ENCODE peak calls at places on chromosomes 12 and 14, in ten cellular contexts. T, P, E, O, R, N, B, X, A and K are unnamed samples.

GRCh38 chr12:95548539-95549391 is 2.5 kb downstream of the USP44 start:
- DNase-seq in N (peak; percentile 71), P (no peak), X (peak; percentile 65), B (peak; percentile 66), A (no peak), E (peak; percentile 58), O (peak; percentile 55), T (no peak), R (peak; percentile 69), K (no peak)

GRCh38 chr12:72077111-72077820 is 138.6 kb downstream of the TPH2 start:
- DNase-seq in B (no peak), P (no peak), T (no peak), E (no peak), X (no peak), O (no peak), N (no peak), R (no peak), A (peak; percentile 44), K (no peak)

GRCh38 chr12:105164068-105164467 is 56.5 kb downstream of the WASHC4 start:
- DNase-seq in B (no peak), E (no peak), X (peak; percentile 7), R (no peak), N (no peak), T (no peak), P (no peak), A (no peak), O (no peak), K (no peak)

GRCh38 chr14:23078692-23079116 is 16.2 kb downstream of the ACIN1 start:
- DNase-seq in T (peak; percentile 98), R (no peak), A (peak; percentile 92), P (peak; percentile 98), B (no peak), X (no peak), E (no peak), N (no peak), O (peak; percentile 83), K (peak; percentile 82)

GRCh38 chr14:81143793-81144192 is 77.0 kb downstream of the GTF2A1 start:
- DNase-seq in E (no peak), O (no peak), B (no peak), A (no peak), P (no peak), T (no peak), N (no peak), X (no peak), R (no peak), K (no peak)

GRCh38 chr12:126191037-126191891 is 1126.0 kb downstream of the AACS start:
- DNase-seq in P (no peak), T (no peak), E (no peak), O (no peak), X (peak; percentile 46), R (peak; percentile 15), N (no peak), A (no peak), B (peak; percentile 58), K (no peak)

GRCh38 chr12:106194351-106194750 is 53.5 kb downstream of the CKAP4 start:
- DNase-seq in E (no peak), O (no peak), R (no peak), B (no peak), A (no peak), X (no peak), N (no peak), P (no peak), T (no peak), K (no peak)

GRCh38 chr12:118582863-118583262 is 206.5 kb downstream of the SUDS3 start:
- DNase-seq in E (no peak), N (no peak), X (no peak), T (no peak), O (no peak), R (no peak), A (no peak), P (no peak), B (no peak), K (no peak)

GRCh38 chr12:125149160-125150108 is 84.2 kb downstream of the AACS start:
- DNase-seq in X (no peak), T (no peak), P (no peak), B (no peak), O (no peak), R (peak; percentile 83), A (no peak), N (no peak), E (peak; percentile 99), K (no peak)

DNA sequence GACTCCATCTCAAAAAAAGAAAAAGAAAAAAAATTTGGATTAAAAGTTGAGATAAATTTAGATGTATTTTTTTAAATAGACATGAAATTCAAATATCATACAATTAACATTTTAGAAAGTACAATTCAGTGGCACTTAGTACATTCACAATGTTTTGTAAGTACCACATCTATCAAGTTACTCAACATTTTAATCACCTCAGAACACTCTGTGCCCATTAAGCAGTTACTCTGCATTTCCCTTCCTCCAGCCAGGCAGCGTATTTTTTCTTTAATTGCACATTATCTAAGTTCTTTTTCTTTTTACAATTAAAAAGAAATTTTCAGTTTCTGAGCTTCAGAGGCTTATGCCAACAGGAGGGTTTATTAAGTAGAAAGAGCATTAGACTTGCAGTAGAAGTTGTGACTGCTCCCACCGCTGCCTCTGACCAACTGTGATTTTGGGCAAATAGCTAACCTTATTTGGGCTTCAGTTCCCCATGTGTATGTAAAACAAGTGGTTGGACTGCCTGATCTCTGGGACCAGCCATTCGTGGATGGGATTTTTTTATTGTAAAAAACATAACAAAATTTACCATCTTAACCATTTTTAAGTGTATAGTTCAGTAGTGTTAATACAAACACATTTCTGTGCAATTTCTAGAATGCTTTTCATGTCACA is 65.7 kb downstream of the WNK1 start:
- DNase-seq in P (no peak), T (no peak), O (no peak), R (no peak), E (peak; percentile 12), X (no peak), A (no peak), B (no peak), N (no peak), K (no peak)
- TF ChIP-seq CTCF in P (no peak), T (no peak), O (no peak), R (no peak), E (no peak), X (no peak), A (no peak), B (no peak), N (no peak), K (no peak)

DNA sequence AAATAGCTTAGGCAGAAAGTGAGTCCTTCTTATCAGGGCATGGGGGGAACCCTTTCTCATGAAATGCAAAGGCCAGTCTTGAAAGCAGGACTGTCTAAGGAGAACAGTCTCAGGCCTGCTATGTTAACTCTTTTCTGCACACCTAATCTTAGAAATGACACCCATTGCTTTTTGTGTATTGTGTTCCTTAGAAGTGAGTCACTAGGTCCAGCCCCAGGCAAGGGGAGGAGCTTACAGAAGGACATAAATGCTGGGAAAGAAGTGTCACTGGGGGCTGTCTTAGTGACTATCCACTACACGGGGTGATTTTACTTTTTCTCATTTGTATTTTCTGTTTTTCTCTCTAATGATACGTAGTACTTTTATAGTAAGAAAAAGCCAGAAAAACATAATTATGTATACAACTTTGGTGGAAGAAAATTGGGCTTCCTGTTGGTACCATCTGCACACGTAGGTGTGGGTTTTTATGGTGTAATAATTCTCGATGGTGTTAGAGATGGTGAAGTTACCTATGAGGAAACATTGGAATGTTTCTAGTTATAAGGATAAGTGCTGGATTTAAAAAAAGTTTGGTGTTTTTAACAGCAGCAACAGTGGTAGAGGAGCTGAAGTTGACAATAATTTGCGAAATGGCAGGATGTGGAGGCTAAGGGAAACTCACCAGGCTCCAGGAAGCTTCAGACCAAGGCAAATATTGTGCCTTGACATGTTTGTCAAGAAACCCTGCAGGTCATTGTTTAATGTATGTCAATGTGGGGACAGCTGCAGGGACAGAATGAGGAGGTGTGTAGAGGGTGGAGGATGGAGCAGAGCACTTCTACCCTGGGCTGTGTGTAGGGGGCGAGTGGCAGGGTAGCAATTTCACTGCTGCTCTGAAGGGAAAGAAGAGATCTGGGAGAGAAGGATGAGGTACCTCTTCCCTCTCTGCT is 214.9 kb downstream of the KTN1 start:
- DNase-seq in O (peak; percentile 52), T (peak; percentile 41), N (no peak), E (no peak), X (no peak), R (no peak), B (no peak), A (peak; percentile 88), P (peak; percentile 18), K (no peak)
- TF ChIP-seq CTCF in O (no peak), T (no peak), N (no peak), E (no peak), X (no peak), R (no peak), B (no peak), A (no peak), P (no peak), K (no peak)

GRCh38 chr14:93546642-93547041 is 115.9 kb downstream of the UNC79 start:
- DNase-seq in X (no peak), R (no peak), A (no peak), E (no peak), T (no peak), B (no peak), O (no peak), P (no peak), N (no peak), K (no peak)

GRCh38 chr14:93543766-93544165 is 113.0 kb downstream of the UNC79 start:
- DNase-seq in B (no peak), X (peak; percentile 10), N (no peak), T (peak; percentile 30), O (peak; percentile 32), R (no peak), P (peak; percentile 33), E (peak; percentile 38), A (peak; percentile 35), K (no peak)

GRCh38 chr14:93548102-93548843 is 117.5 kb downstream of the UNC79 start:
- DNase-seq in E (no peak), A (no peak), R (peak; percentile 30), B (no peak), N (no peak), T (no peak), X (no peak), O (no peak), P (no peak), K (no peak)

GRCh38 chr14:93544212-93544611 is 113.5 kb downstream of the UNC79 start:
- DNase-seq in A (no peak), R (no peak), O (no peak), P (no peak), E (no peak), T (no peak), X (no peak), B (no peak), N (no peak), K (no peak)

DNA sequence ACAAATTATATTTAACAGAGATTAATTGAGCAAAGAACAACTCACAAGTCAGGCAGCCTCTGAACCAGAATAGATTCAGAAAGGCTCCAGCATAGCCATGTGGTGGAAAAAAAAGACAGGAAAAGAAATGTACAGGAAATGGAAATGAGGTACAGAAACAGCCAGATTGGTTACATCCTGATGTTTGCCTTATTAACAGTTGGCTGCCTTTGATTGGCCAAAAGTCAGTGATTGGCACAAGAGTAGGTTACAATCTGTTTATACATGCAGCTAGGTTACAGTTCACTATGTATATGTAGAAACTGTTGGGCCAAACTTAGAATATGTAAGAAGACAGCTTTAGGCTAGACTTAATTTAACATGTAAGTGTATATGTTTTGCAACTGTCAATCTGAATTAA is 118.8 kb downstream of the UNC79 start:
- DNase-seq in B (no peak), O (no peak), R (no peak), X (no peak), A (no peak), N (no peak), E (peak; percentile 15), P (no peak), T (no peak), K (no peak)
- TF ChIP-seq CTCF in B (no peak), O (no peak), R (no peak), X (no peak), A (no peak), N (no peak), E (no peak), P (no peak), T (no peak), K (no peak)

GRCh38 chr14:47539065-47539464 is 136.3 kb downstream of the MDGA2 start:
- DNase-seq in O (peak; percentile 13), X (peak; percentile 29), N (no peak), R (peak; percentile 4), T (no peak), A (peak; percentile 18), E (peak; percentile 7), B (no peak), P (no peak), K (no peak)
- TF ChIP-seq CTCF in O (peak; percentile 19), X (peak; percentile 17), N (no peak), R (no peak), T (no peak), A (peak; percentile 48), E (peak; percentile 69), B (no peak), P (no peak), K (no peak)